ENCODE peak calls at places on chromosomes 3 and 15, in ten cellular contexts. One of them, this sample, is unnamed.

GRCh38 chr3:27326211-27326948 is 42.8 kb downstream of the NEK10 start:
- DNase-seq in glutamatergic neuron: no peak
- DNase-seq in fibroblast of mammary gland: peak
- DNase-seq in transverse colon: peak
- DNase-seq in GM12865: no peak
- DNase-seq in fibroblast of villous mesenchyme: peak
- DNase-seq in AG04449: peak
- DNase-seq in hepatocyte: peak
- DNase-seq in mesothelial cell of epicardium: no peak
- DNase-seq in gastrocnemius medialis: peak
- DNase-seq in this sample: peak

GRCh38 chr3:33202581-33203457 is 15.8 kb downstream of the SUSD5 start:
- DNase-seq in transverse colon: peak
- DNase-seq in AG04449: no peak
- DNase-seq in glutamatergic neuron: no peak
- DNase-seq in fibroblast of villous mesenchyme: peak
- DNase-seq in GM12865: no peak
- DNase-seq in gastrocnemius medialis: no peak
- DNase-seq in fibroblast of mammary gland: no peak
- DNase-seq in mesothelial cell of epicardium: no peak
- DNase-seq in hepatocyte: peak
- DNase-seq in this sample: no peak

GRCh38 chr15:61226313-61227250 is 2.5 kb downstream of the RORA start:
- DNase-seq in fibroblast of villous mesenchyme: no peak
- DNase-seq in fibroblast of mammary gland: no peak
- DNase-seq in hepatocyte: no peak
- DNase-seq in mesothelial cell of epicardium: no peak
- DNase-seq in gastrocnemius medialis: peak
- DNase-seq in GM12865: peak
- DNase-seq in AG04449: no peak
- DNase-seq in glutamatergic neuron: no peak
- DNase-seq in transverse colon: no peak
- DNase-seq in this sample: no peak

GRCh38 chr15:94670436-94671034 is 439.2 kb downstream of the MCTP2 start:
- DNase-seq in hepatocyte: peak
- DNase-seq in transverse colon: no peak
- DNase-seq in fibroblast of mammary gland: peak
- DNase-seq in AG04449: no peak
- DNase-seq in fibroblast of villous mesenchyme: peak
- DNase-seq in gastrocnemius medialis: no peak
- DNase-seq in mesothelial cell of epicardium: no peak
- DNase-seq in GM12865: peak
- DNase-seq in glutamatergic neuron: no peak
- DNase-seq in this sample: peak

GRCh38 chr3:41673643-41674042 is 288.3 kb downstream of the ULK4 start:
- DNase-seq in AG04449: no peak
- DNase-seq in glutamatergic neuron: no peak
- DNase-seq in transverse colon: no peak
- DNase-seq in GM12865: no peak
- DNase-seq in gastrocnemius medialis: no peak
- DNase-seq in mesothelial cell of epicardium: no peak
- DNase-seq in fibroblast of mammary gland: no peak
- DNase-seq in hepatocyte: no peak
- DNase-seq in fibroblast of villous mesenchyme: peak
- DNase-seq in this sample: no peak

GRCh38 chr3:70064194-70064787 is 64.8 kb downstream of the SAMMSON start:
- DNase-seq in AG04449: no peak
- DNase-seq in gastrocnemius medialis: no peak
- DNase-seq in hepatocyte: peak
- DNase-seq in transverse colon: no peak
- DNase-seq in fibroblast of mammary gland: peak
- DNase-seq in fibroblast of villous mesenchyme: peak
- DNase-seq in glutamatergic neuron: no peak
- DNase-seq in mesothelial cell of epicardium: no peak
- DNase-seq in GM12865: peak
- DNase-seq in this sample: peak

GRCh38 chr3:168847293-168847883 is 751.7 kb upstream of the GOLIM4 start:
- DNase-seq in AG04449: no peak
- DNase-seq in glutamatergic neuron: peak
- DNase-seq in fibroblast of mammary gland: peak
- DNase-seq in transverse colon: no peak
- DNase-seq in mesothelial cell of epicardium: no peak
- DNase-seq in hepatocyte: peak
- DNase-seq in gastrocnemius medialis: no peak
- DNase-seq in fibroblast of villous mesenchyme: peak
- DNase-seq in GM12865: peak
- DNase-seq in this sample: peak

GRCh38 chr15:62352817-62353216 is 187.7 kb upstream of the C2CD4B start:
- DNase-seq in mesothelial cell of epicardium: no peak
- DNase-seq in AG04449: no peak
- DNase-seq in GM12865: no peak
- DNase-seq in transverse colon: no peak
- DNase-seq in gastrocnemius medialis: no peak
- DNase-seq in fibroblast of mammary gland: no peak
- DNase-seq in fibroblast of villous mesenchyme: no peak
- DNase-seq in glutamatergic neuron: no peak
- DNase-seq in hepatocyte: no peak
- DNase-seq in this sample: no peak

GRCh38 chr15:66224946-66225345 is 28.6 kb downstream of the MEGF11 start:
- DNase-seq in fibroblast of villous mesenchyme: no peak
- DNase-seq in glutamatergic neuron: no peak
- DNase-seq in AG04449: no peak
- DNase-seq in gastrocnemius medialis: no peak
- DNase-seq in GM12865: no peak
- DNase-seq in fibroblast of mammary gland: no peak
- DNase-seq in hepatocyte: no peak
- DNase-seq in mesothelial cell of epicardium: no peak
- DNase-seq in transverse colon: no peak
- DNase-seq in this sample: no peak

GRCh38 chr15:62782100-62782791 is 260.3 kb upstream of the TPM1 start:
- DNase-seq in AG04449: peak
- DNase-seq in transverse colon: peak
- DNase-seq in GM12865: peak
- DNase-seq in fibroblast of villous mesenchyme: peak
- DNase-seq in fibroblast of mammary gland: peak
- DNase-seq in gastrocnemius medialis: peak
- DNase-seq in hepatocyte: peak
- DNase-seq in mesothelial cell of epicardium: no peak
- DNase-seq in glutamatergic neuron: peak
- DNase-seq in this sample: peak

GRCh38 chr3:58544546-58544945 is 7.6 kb upstream of the ACOX2 start:
- DNase-seq in transverse colon: no peak
- DNase-seq in glutamatergic neuron: no peak
- DNase-seq in mesothelial cell of epicardium: no peak
- DNase-seq in gastrocnemius medialis: no peak
- DNase-seq in fibroblast of mammary gland: peak
- DNase-seq in hepatocyte: no peak
- DNase-seq in fibroblast of villous mesenchyme: peak
- DNase-seq in GM12865: no peak
- DNase-seq in AG04449: no peak
- DNase-seq in this sample: no peak

GRCh38 chr3:69500604-69501003 is 114.7 kb upstream of the FRMD4B start:
- DNase-seq in fibroblast of mammary gland: peak
- DNase-seq in mesothelial cell of epicardium: no peak
- DNase-seq in glutamatergic neuron: no peak
- DNase-seq in transverse colon: no peak
- DNase-seq in hepatocyte: no peak
- DNase-seq in AG04449: no peak
- DNase-seq in GM12865: no peak
- DNase-seq in fibroblast of villous mesenchyme: no peak
- DNase-seq in gastrocnemius medialis: peak
- DNase-seq in this sample: no peak

DNA sequence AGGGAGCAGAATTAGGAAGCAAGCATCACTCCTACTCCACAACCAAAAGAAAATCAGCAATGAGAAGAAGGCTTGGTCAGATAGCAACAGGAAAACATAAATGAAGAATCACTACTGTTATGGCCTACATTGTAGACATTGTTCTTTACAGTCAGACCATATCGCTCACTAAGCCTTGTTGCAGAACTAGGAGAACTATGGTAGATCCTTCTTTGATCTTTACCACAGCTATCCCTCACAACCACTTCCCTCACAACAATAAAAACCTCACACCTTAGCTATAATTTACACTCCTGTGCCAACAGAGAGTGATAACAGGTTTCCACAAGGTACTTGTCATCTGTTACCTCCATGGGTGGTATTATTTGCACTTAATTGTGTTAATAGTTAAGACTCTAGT is 126.6 kb downstream of the WDR76 start:
- DNase-seq in hepatocyte: no peak
- DNase-seq in fibroblast of mammary gland: no peak
- DNase-seq in gastrocnemius medialis: no peak
- DNase-seq in glutamatergic neuron: no peak
- DNase-seq in GM12865: no peak
- DNase-seq in mesothelial cell of epicardium: no peak
- DNase-seq in transverse colon: no peak
- DNase-seq in fibroblast of villous mesenchyme: no peak
- DNase-seq in AG04449: no peak
- DNase-seq in this sample: no peak
- TF ChIP-seq CTCF in hepatocyte: no peak
- TF ChIP-seq CTCF in fibroblast of mammary gland: no peak
- TF ChIP-seq CTCF in gastrocnemius medialis: no peak
- TF ChIP-seq CTCF in glutamatergic neuron: no peak
- TF ChIP-seq CTCF in GM12865: no peak
- TF ChIP-seq CTCF in mesothelial cell of epicardium: no peak
- TF ChIP-seq CTCF in transverse colon: no peak
- TF ChIP-seq CTCF in fibroblast of villous mesenchyme: no peak
- TF ChIP-seq CTCF in AG04449: no peak
- TF ChIP-seq CTCF in this sample: no peak

GRCh38 chr3:30749230-30749629 is 142.8 kb downstream of the TGFBR2 start:
- DNase-seq in fibroblast of mammary gland: peak
- DNase-seq in AG04449: no peak
- DNase-seq in hepatocyte: no peak
- DNase-seq in gastrocnemius medialis: no peak
- DNase-seq in mesothelial cell of epicardium: no peak
- DNase-seq in GM12865: no peak
- DNase-seq in fibroblast of villous mesenchyme: no peak
- DNase-seq in glutamatergic neuron: no peak
- DNase-seq in transverse colon: no peak
- DNase-seq in this sample: no peak

GRCh38 chr3:30751610-30752299 is 142.7 kb downstream of the GADL1 start:
- DNase-seq in hepatocyte: peak
- DNase-seq in fibroblast of villous mesenchyme: peak
- DNase-seq in mesothelial cell of epicardium: no peak
- DNase-seq in gastrocnemius medialis: no peak
- DNase-seq in transverse colon: peak
- DNase-seq in AG04449: no peak
- DNase-seq in glutamatergic neuron: peak
- DNase-seq in GM12865: peak
- DNase-seq in fibroblast of mammary gland: peak
- DNase-seq in this sample: peak

GRCh38 chr3:30750967-30751366 is 143.5 kb downstream of the GADL1 start:
- DNase-seq in glutamatergic neuron: no peak
- DNase-seq in mesothelial cell of epicardium: no peak
- DNase-seq in fibroblast of villous mesenchyme: no peak
- DNase-seq in AG04449: no peak
- DNase-seq in gastrocnemius medialis: no peak
- DNase-seq in fibroblast of mammary gland: no peak
- DNase-seq in transverse colon: no peak
- DNase-seq in GM12865: no peak
- DNase-seq in hepatocyte: no peak
- DNase-seq in this sample: no peak

GRCh38 chr3:30743641-30744317 is 137.4 kb downstream of the TGFBR2 start:
- DNase-seq in mesothelial cell of epicardium: no peak
- DNase-seq in fibroblast of mammary gland: no peak
- DNase-seq in gastrocnemius medialis: no peak
- DNase-seq in glutamatergic neuron: no peak
- DNase-seq in transverse colon: no peak
- DNase-seq in hepatocyte: no peak
- DNase-seq in GM12865: no peak
- DNase-seq in fibroblast of villous mesenchyme: no peak
- DNase-seq in AG04449: no peak
- DNase-seq in this sample: no peak

DNA sequence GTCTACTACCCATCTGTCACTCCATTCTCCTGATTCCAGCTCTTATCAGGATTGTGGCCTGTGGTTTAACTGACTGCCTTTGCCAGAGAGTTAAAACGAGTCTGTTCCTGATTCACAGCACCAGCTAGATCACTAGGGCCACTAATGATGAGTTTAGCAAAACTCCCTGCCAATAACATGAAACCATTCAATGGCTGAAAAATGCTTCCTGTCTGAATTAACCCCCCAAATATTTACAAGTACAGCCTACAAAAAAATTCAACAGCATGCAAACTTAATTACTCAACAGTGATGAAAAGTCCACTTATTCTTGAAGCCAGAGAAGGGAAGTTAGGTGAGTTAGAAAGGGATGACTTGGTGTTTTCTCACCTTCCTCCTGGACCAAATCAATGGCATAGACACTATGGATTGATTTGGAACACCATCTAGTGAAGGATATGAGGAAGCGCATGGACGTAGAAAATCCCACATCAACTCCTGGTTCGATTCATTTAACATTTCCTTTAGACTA is 141.4 kb downstream of the TGFBR2 start:
- DNase-seq in hepatocyte: peak
- DNase-seq in glutamatergic neuron: no peak
- DNase-seq in gastrocnemius medialis: no peak
- DNase-seq in fibroblast of mammary gland: peak
- DNase-seq in AG04449: no peak
- DNase-seq in transverse colon: no peak
- DNase-seq in GM12865: no peak
- DNase-seq in mesothelial cell of epicardium: no peak
- DNase-seq in fibroblast of villous mesenchyme: peak
- DNase-seq in this sample: peak
- TF ChIP-seq CTCF in hepatocyte: peak
- TF ChIP-seq CTCF in glutamatergic neuron: peak
- TF ChIP-seq CTCF in gastrocnemius medialis: no peak
- TF ChIP-seq CTCF in fibroblast of mammary gland: peak
- TF ChIP-seq CTCF in AG04449: peak
- TF ChIP-seq CTCF in transverse colon: peak
- TF ChIP-seq CTCF in GM12865: no peak
- TF ChIP-seq CTCF in mesothelial cell of epicardium: no peak
- TF ChIP-seq CTCF in fibroblast of villous mesenchyme: peak
- TF ChIP-seq CTCF in this sample: peak

GRCh38 chr3:134312072-134312872 is 61.6 kb upstream of the RYK start:
- DNase-seq in transverse colon: no peak
- DNase-seq in gastrocnemius medialis: no peak
- DNase-seq in GM12865: peak
- DNase-seq in hepatocyte: no peak
- DNase-seq in mesothelial cell of epicardium: no peak
- DNase-seq in fibroblast of villous mesenchyme: no peak
- DNase-seq in fibroblast of mammary gland: peak
- DNase-seq in glutamatergic neuron: peak
- DNase-seq in AG04449: no peak
- DNase-seq in this sample: no peak
- TF ChIP-seq CTCF in transverse colon: no peak
- TF ChIP-seq CTCF in gastrocnemius medialis: no peak
- TF ChIP-seq CTCF in GM12865: peak
- TF ChIP-seq CTCF in hepatocyte: no peak
- TF ChIP-seq CTCF in mesothelial cell of epicardium: peak
- TF ChIP-seq CTCF in fibroblast of villous mesenchyme: peak
- TF ChIP-seq CTCF in fibroblast of mammary gland: peak
- TF ChIP-seq CTCF in glutamatergic neuron: peak
- TF ChIP-seq CTCF in AG04449: no peak
- TF ChIP-seq CTCF in this sample: no peak

DNA sequence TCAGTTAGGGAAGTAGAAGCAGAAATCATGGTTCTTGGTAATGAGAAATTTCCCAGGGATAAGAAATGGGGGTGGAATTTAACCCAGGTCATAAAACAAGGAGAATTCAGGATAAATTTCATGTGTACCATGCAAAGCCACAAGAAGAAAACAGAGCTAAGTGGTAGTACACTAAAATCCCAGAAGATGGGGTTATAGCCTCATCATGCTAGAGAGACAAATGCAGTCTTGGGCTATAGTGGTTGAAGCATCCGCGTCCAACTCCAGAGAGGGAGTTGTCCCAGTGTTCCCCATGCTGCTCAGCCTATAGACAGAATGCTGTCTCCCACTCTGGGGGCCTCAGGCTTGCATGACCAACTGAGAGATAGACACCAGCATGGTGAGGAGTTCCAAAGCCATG is 36.2 kb upstream of the CLRN1 start:
- DNase-seq in gastrocnemius medialis: no peak
- DNase-seq in fibroblast of mammary gland: peak
- DNase-seq in glutamatergic neuron: no peak
- DNase-seq in AG04449: no peak
- DNase-seq in hepatocyte: peak
- DNase-seq in GM12865: no peak
- DNase-seq in transverse colon: no peak
- DNase-seq in mesothelial cell of epicardium: no peak
- DNase-seq in fibroblast of villous mesenchyme: peak
- DNase-seq in this sample: no peak
- TF ChIP-seq CTCF in gastrocnemius medialis: no peak
- TF ChIP-seq CTCF in fibroblast of mammary gland: peak
- TF ChIP-seq CTCF in glutamatergic neuron: no peak
- TF ChIP-seq CTCF in AG04449: peak
- TF ChIP-seq CTCF in hepatocyte: peak
- TF ChIP-seq CTCF in GM12865: no peak
- TF ChIP-seq CTCF in transverse colon: no peak
- TF ChIP-seq CTCF in mesothelial cell of epicardium: no peak
- TF ChIP-seq CTCF in fibroblast of villous mesenchyme: peak
- TF ChIP-seq CTCF in this sample: peak